ENCODE peak calls at places on chromosomes 11 and 22, in five cellular contexts. One of them, this sample, is unnamed. For H3K27me3, the result is how much of the 10 kb centered on the place peaks cover.

GRCh38 chr11:64032050-64032449 is 3.7 kb upstream of the FLRT1 start:
- DNase-seq in heart right ventricle: no peak
- DNase-seq in sigmoid colon: no peak
- DNase-seq in SJSA1: peak
- DNase-seq in neuronal stem cell: no peak
- DNase-seq in this sample: no peak

GRCh38 chr22:44787832-44788231 is 35.5 kb downstream of the ARHGAP8 start:
- DNase-seq in heart right ventricle: no peak
- DNase-seq in sigmoid colon: no peak
- DNase-seq in SJSA1: no peak
- DNase-seq in neuronal stem cell: no peak
- DNase-seq in this sample: no peak

GRCh38 chr22:45251828-45252227 is 11.1 kb upstream of the KIAA0930 start:
- DNase-seq in heart right ventricle: no peak
- DNase-seq in sigmoid colon: no peak
- DNase-seq in SJSA1: no peak
- DNase-seq in neuronal stem cell: no peak
- DNase-seq in this sample: no peak

GRCh38 chr22:25622011-25622410 is 57.5 kb downstream of the GRK3 start:
- DNase-seq in heart right ventricle: no peak
- DNase-seq in sigmoid colon: no peak
- DNase-seq in SJSA1: no peak
- DNase-seq in neuronal stem cell: no peak
- DNase-seq in this sample: no peak

GRCh38 chr11:37710031-37710430 is 1112.0 kb upstream of the RAG2 start:
- DNase-seq in heart right ventricle: no peak
- DNase-seq in sigmoid colon: no peak
- DNase-seq in SJSA1: no peak
- DNase-seq in neuronal stem cell: no peak
- DNase-seq in this sample: no peak

GRCh38 chr22:28977481-28977971 is 84.1 kb downstream of the C22orf31 start:
- DNase-seq in heart right ventricle: no peak
- DNase-seq in sigmoid colon: no peak
- DNase-seq in SJSA1: peak
- DNase-seq in neuronal stem cell: no peak
- DNase-seq in this sample: no peak

GRCh38 chr11:15687342-15687741 is 572.6 kb downstream of the INSC start:
- DNase-seq in heart right ventricle: no peak
- DNase-seq in sigmoid colon: no peak
- DNase-seq in SJSA1: no peak
- DNase-seq in neuronal stem cell: no peak
- DNase-seq in this sample: no peak

GRCh38 chr22:39148727-39149535 is 3.5 kb downstream of the CBX7 start:
- DNase-seq in heart right ventricle: no peak
- DNase-seq in sigmoid colon: peak
- DNase-seq in SJSA1: peak
- DNase-seq in neuronal stem cell: no peak
- DNase-seq in this sample: no peak

GRCh38 chr11:69203901-69204245 is 48.1 kb downstream of the SMIM38 start:
- DNase-seq in heart right ventricle: no peak
- DNase-seq in sigmoid colon: peak
- DNase-seq in SJSA1: no peak
- DNase-seq in neuronal stem cell: no peak
- DNase-seq in this sample: no peak

GRCh38 chr11:95920460-95921105 is 3.3 kb downstream of the MTMR2 start:
- DNase-seq in heart right ventricle: no peak
- DNase-seq in sigmoid colon: no peak
- DNase-seq in SJSA1: no peak
- DNase-seq in neuronal stem cell: no peak
- DNase-seq in this sample: no peak

GRCh38 chr22:43006016-43006505 is 8.9 kb downstream of the PACSIN2 start:
- DNase-seq in heart right ventricle: no peak
- DNase-seq in sigmoid colon: no peak
- DNase-seq in SJSA1: no peak
- DNase-seq in neuronal stem cell: no peak
- DNase-seq in this sample: no peak

GRCh38 chr22:41286639-41287091 is 678 bp upstream of the RANGAP1 start:
- DNase-seq in heart right ventricle: no peak
- DNase-seq in sigmoid colon: no peak
- DNase-seq in SJSA1: no peak
- DNase-seq in neuronal stem cell: no peak
- DNase-seq in this sample: no peak

GRCh38 chr11:11426226-11426915 is 73.3 kb upstream of the CSNK2A3 start:
- DNase-seq in heart right ventricle: no peak
- DNase-seq in sigmoid colon: no peak
- DNase-seq in SJSA1: peak
- DNase-seq in neuronal stem cell: no peak
- DNase-seq in this sample: no peak

GRCh38 chr11:80632691-80633090 is 1191.9 kb upstream of the TENM4 start:
- DNase-seq in heart right ventricle: no peak
- DNase-seq in sigmoid colon: no peak
- DNase-seq in SJSA1: no peak
- DNase-seq in neuronal stem cell: no peak
- DNase-seq in this sample: no peak

GRCh38 chr11:13668957-13669521 is 571 bp downstream of the FAR1 start:
- DNase-seq in heart right ventricle: peak
- DNase-seq in sigmoid colon: peak
- DNase-seq in SJSA1: peak
- DNase-seq in neuronal stem cell: peak
- DNase-seq in this sample: peak

GRCh38 chr11:44484211-44484610 is 81.3 kb upstream of the CD82 start:
- DNase-seq in heart right ventricle: peak
- DNase-seq in sigmoid colon: peak
- DNase-seq in SJSA1: peak
- DNase-seq in neuronal stem cell: no peak
- DNase-seq in this sample: no peak

GRCh38 chr11:104665631-104666030 is 232.6 kb downstream of the CASP12 start:
- DNase-seq in heart right ventricle: no peak
- DNase-seq in sigmoid colon: no peak
- DNase-seq in SJSA1: no peak
- DNase-seq in neuronal stem cell: no peak
- DNase-seq in this sample: no peak

GRCh38 chr11:77088236-77089003 is 14.2 kb upstream of the OMP start:
- DNase-seq in heart right ventricle: no peak
- DNase-seq in sigmoid colon: peak
- DNase-seq in SJSA1: no peak
- DNase-seq in neuronal stem cell: no peak
- DNase-seq in this sample: no peak

GRCh38 chr22:43182726-43183125 is 4.2 kb downstream of the TTLL12 start:
- DNase-seq in heart right ventricle: no peak
- DNase-seq in sigmoid colon: no peak
- DNase-seq in SJSA1: no peak
- DNase-seq in neuronal stem cell: no peak
- DNase-seq in this sample: no peak

GRCh38 chr11:108766596-108767173 is 101.8 kb downstream of the DDX10 start:
- DNase-seq in heart right ventricle: no peak
- DNase-seq in sigmoid colon: no peak
- DNase-seq in SJSA1: no peak
- DNase-seq in neuronal stem cell: no peak
- DNase-seq in this sample: no peak

GRCh38 chr22:27518583-27519437 is 282.7 kb downstream of the MN1 start:
- DNase-seq in heart right ventricle: no peak
- DNase-seq in sigmoid colon: no peak
- DNase-seq in SJSA1: no peak
- DNase-seq in neuronal stem cell: no peak
- DNase-seq in this sample: no peak

GRCh38 chr22:38901111-38901641 is 29.2 kb upstream of the CBX6 start:
- DNase-seq in heart right ventricle: no peak
- DNase-seq in sigmoid colon: no peak
- DNase-seq in SJSA1: no peak
- DNase-seq in neuronal stem cell: no peak
- DNase-seq in this sample: no peak

GRCh38 chr11:57426439-57426753 is 525 bp downstream of the SLC43A3 start:
- DNase-seq in heart right ventricle: no peak
- DNase-seq in sigmoid colon: no peak
- DNase-seq in SJSA1: no peak
- DNase-seq in neuronal stem cell: no peak
- DNase-seq in this sample: no peak

GRCh38 chr22:17172172-17172833 is 13.2 kb upstream of the HDHD5 start:
- DNase-seq in heart right ventricle: peak
- DNase-seq in sigmoid colon: peak
- DNase-seq in SJSA1: no peak
- DNase-seq in neuronal stem cell: no peak
- DNase-seq in this sample: no peak

GRCh38 chr11:120197977-120198376 is 12.9 kb upstream of the OAF start:
- DNase-seq in heart right ventricle: no peak
- DNase-seq in sigmoid colon: no peak
- DNase-seq in SJSA1: no peak
- DNase-seq in neuronal stem cell: no peak
- DNase-seq in this sample: no peak

GRCh38 chr22:40050258-40050657 is 55.5 kb downstream of the FAM83F start:
- DNase-seq in heart right ventricle: no peak
- DNase-seq in sigmoid colon: no peak
- DNase-seq in SJSA1: no peak
- DNase-seq in neuronal stem cell: no peak
- DNase-seq in this sample: no peak

DNA sequence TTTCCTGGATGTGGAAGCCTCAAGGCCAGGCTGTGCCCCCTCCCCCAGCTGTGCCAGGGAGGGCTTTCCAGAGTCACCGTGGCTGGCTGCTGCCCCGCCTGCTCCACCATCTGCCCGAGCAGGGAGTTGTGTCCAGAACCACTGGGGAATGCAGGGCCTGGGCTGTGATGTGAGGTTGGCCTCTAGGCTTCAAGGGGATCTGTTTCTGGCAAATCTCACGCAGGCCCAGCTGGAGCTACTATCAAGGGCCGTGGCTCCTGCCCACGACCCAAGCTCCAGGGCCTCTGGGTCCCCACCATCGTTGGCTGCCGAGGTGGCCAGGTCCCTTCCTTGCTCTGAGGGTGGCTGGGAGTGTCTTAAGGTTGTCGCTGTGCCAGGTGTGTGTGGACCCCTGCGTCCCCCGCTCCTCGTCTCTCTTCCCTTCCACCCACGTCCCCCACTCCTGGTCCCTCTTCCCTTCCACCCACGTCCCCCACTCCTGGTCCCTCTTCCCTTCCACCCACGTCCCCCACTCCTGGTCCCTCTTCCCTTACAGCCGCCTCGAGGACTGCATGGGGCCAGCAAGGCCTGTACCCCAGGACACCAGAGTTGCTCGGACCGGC is 6.1 kb downstream of the BRSK2 start:
- DNase-seq in heart right ventricle: no peak
- DNase-seq in sigmoid colon: no peak
- DNase-seq in SJSA1: no peak
- DNase-seq in neuronal stem cell: no peak
- DNase-seq in this sample: no peak
- H3K27me3 ChIP-seq in heart right ventricle: under half
- H3K27me3 ChIP-seq in sigmoid colon: under half
- H3K27me3 ChIP-seq in SJSA1: under half
- H3K27me3 ChIP-seq in neuronal stem cell: under half
- H3K27me3 ChIP-seq in this sample: under half

DNA sequence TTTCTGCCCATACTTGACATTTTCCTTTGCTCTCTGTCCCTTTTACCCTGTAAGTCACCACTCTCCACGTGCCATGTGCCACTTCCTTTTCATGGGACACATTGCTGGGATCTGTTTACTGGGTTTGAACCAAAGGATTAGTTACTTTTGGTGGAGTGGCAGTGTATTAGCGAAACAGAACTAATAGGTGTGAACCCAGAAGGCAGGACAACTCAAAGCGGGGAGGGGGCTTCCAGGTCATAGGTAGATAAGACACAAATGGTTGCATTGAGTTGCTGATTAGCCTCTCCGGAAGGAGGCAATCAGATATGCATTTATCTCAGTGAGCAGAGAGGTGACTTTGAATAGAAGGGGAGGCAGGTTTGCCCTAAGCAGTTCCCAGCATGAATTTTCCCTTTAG is 874 bp upstream of the ZNF202 start:
- DNase-seq in heart right ventricle: no peak
- DNase-seq in sigmoid colon: no peak
- DNase-seq in SJSA1: no peak
- DNase-seq in neuronal stem cell: peak
- DNase-seq in this sample: no peak
- H3K27me3 ChIP-seq in heart right ventricle: under half
- H3K27me3 ChIP-seq in sigmoid colon: under half
- H3K27me3 ChIP-seq in SJSA1: under half
- H3K27me3 ChIP-seq in neuronal stem cell: under half
- H3K27me3 ChIP-seq in this sample: under half

DNA sequence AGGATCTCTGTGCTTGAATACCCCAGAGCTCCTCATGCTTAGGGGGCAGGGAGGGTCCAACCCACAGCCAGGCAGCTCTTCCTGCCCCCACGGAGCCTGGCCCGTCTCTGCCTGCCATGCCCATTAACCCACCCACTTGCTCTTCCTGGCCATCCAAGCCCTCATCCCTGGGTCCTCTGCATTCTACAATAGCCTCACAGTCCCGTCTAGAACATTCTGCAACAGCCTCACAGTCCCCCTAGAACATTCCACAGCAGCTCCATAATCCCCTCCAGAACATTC is 15.1 kb downstream of the TSPAN32 start:
- DNase-seq in heart right ventricle: no peak
- DNase-seq in sigmoid colon: no peak
- DNase-seq in SJSA1: no peak
- DNase-seq in neuronal stem cell: no peak
- DNase-seq in this sample: no peak
- H3K27me3 ChIP-seq in heart right ventricle: under half
- H3K27me3 ChIP-seq in sigmoid colon: under half
- H3K27me3 ChIP-seq in SJSA1: under half
- H3K27me3 ChIP-seq in neuronal stem cell: under half
- H3K27me3 ChIP-seq in this sample: under half

GRCh38 chr22:49847751-49848689 is 5.6 kb upstream of the ZBED4 start:
- DNase-seq in heart right ventricle: no peak
- DNase-seq in sigmoid colon: no peak
- DNase-seq in SJSA1: no peak
- DNase-seq in neuronal stem cell: no peak
- DNase-seq in this sample: no peak
- H3K27me3 ChIP-seq in heart right ventricle: under half
- H3K27me3 ChIP-seq in sigmoid colon: under half
- H3K27me3 ChIP-seq in SJSA1: half or more
- H3K27me3 ChIP-seq in neuronal stem cell: under half
- H3K27me3 ChIP-seq in this sample: under half

GRCh38 chr22:20661473-20661872 is 112.4 kb upstream of the SERPIND1 start:
- DNase-seq in heart right ventricle: no peak
- DNase-seq in sigmoid colon: no peak
- DNase-seq in SJSA1: no peak
- DNase-seq in neuronal stem cell: no peak
- DNase-seq in this sample: no peak
- H3K27me3 ChIP-seq in heart right ventricle: under half
- H3K27me3 ChIP-seq in sigmoid colon: under half
- H3K27me3 ChIP-seq in SJSA1: under half
- H3K27me3 ChIP-seq in neuronal stem cell: under half
- H3K27me3 ChIP-seq in this sample: under half

GRCh38 chr22:49370841-49371301 is 456.8 kb downstream of the BRD1 start:
- DNase-seq in heart right ventricle: no peak
- DNase-seq in sigmoid colon: no peak
- DNase-seq in SJSA1: no peak
- DNase-seq in neuronal stem cell: no peak
- DNase-seq in this sample: no peak

GRCh38 chr22:49372530-49373288 is 455.0 kb downstream of the BRD1 start:
- DNase-seq in heart right ventricle: no peak
- DNase-seq in sigmoid colon: no peak
- DNase-seq in SJSA1: no peak
- DNase-seq in neuronal stem cell: no peak
- DNase-seq in this sample: no peak

GRCh38 chr22:49372111-49372529 is 455.6 kb downstream of the BRD1 start:
- DNase-seq in heart right ventricle: no peak
- DNase-seq in sigmoid colon: no peak
- DNase-seq in SJSA1: no peak
- DNase-seq in neuronal stem cell: no peak
- DNase-seq in this sample: no peak

GRCh38 chr22:49369726-49370717 is 457.7 kb downstream of the BRD1 start:
- DNase-seq in heart right ventricle: no peak
- DNase-seq in sigmoid colon: no peak
- DNase-seq in SJSA1: no peak
- DNase-seq in neuronal stem cell: no peak
- DNase-seq in this sample: no peak

GRCh38 chr22:49371325-49372110 is 456.2 kb downstream of the BRD1 start:
- DNase-seq in heart right ventricle: no peak
- DNase-seq in sigmoid colon: no peak
- DNase-seq in SJSA1: no peak
- DNase-seq in neuronal stem cell: no peak
- DNase-seq in this sample: no peak
- H3K27me3 ChIP-seq in heart right ventricle: half or more
- H3K27me3 ChIP-seq in sigmoid colon: under half
- H3K27me3 ChIP-seq in SJSA1: under half
- H3K27me3 ChIP-seq in neuronal stem cell: under half
- H3K27me3 ChIP-seq in this sample: under half

This sample was measured in thoracic aorta.